ENCODE peak calls at places on chromosomes 5 and 9, in seven cellular contexts. Z is fibroblast of mammary gland, D is amygdala, F is NCI-H2081, X is fibroblast of pulmonary artery, G is AG10803, V is left cardiac atrium. L is an unnamed sample.
A peak's percentile ranks its signal among the peaks of the same experiment; 100 is the strongest.

GRCh38 chr5:180162304-180162661 is 46.7 kb downstream of the RASGEF1C start:
- DNase-seq in Z (no peak), D (no peak), F (no peak), X (no peak), G (no peak), V (no peak), L (no peak)

GRCh38 chr5:54243483-54244080 is 66.8 kb downstream of the ARL15 start:
- DNase-seq in Z (peak; percentile 64), D (no peak), F (peak; percentile 12), X (peak; percentile 64), G (peak; percentile 51), V (no peak), L (no peak)

GRCh38 chr5:7714119-7714518 is 136.8 kb downstream of the CFAP90 start:
- DNase-seq in Z (peak; percentile 30), D (no peak), F (no peak), X (no peak), G (peak; percentile 1), V (no peak), L (no peak)

GRCh38 chr5:141149812-141150211 is at the start of gene PCDHB6:
- DNase-seq in Z (peak; percentile 6), D (no peak), F (no peak), X (peak; percentile 6), G (peak; percentile 18), V (no peak), L (no peak)

GRCh38 chr5:170749911-170750431 is 33.6 kb upstream of the GABRP start:
- DNase-seq in Z (no peak), D (no peak), F (no peak), X (no peak), G (no peak), V (no peak), L (no peak)

GRCh38 chr5:168047043-168047668 is 244.3 kb upstream of the WWC1 start:
- DNase-seq in Z (peak; percentile 51), D (peak; percentile 8), F (peak; percentile 66), X (peak; percentile 61), G (peak; percentile 41), V (peak; percentile 33), L (peak; percentile 26)

GRCh38 chr9:114612272-114612923 is 1.3 kb downstream of the TMEM268 start:
- DNase-seq in Z (no peak), D (no peak), F (no peak), X (no peak), G (no peak), V (no peak), L (no peak)

GRCh38 chr9:6014668-6015270 is 655 bp downstream of the RANBP6 start:
- DNase-seq in Z (peak; percentile 77), D (no peak), F (no peak), X (peak; percentile 68), G (peak; percentile 46), V (no peak), L (no peak)

GRCh38 chr9:32524558-32525461 is 1.2 kb downstream of the RIGI start:
- DNase-seq in Z (no peak), D (peak; percentile 9), F (no peak), X (peak; percentile 27), G (peak; percentile 5), V (no peak), L (no peak)

GRCh38 chr5:32504923-32505596 is 60.5 kb upstream of the ZFR start:
- DNase-seq in Z (peak; percentile 97), D (peak; percentile 62), F (peak; percentile 96), X (peak; percentile 93), G (peak; percentile 98), V (peak; percentile 48), L (peak; percentile 71)

GRCh38 chr5:36418172-36418979 is 116.7 kb upstream of the RANBP3L start:
- DNase-seq in Z (peak; percentile 72), D (no peak), F (no peak), X (no peak), G (peak; percentile 14), V (no peak), L (no peak)

GRCh38 chr9:87696641-87697040 is 29.3 kb upstream of the CTSL start:
- DNase-seq in Z (no peak), D (no peak), F (no peak), X (no peak), G (no peak), V (no peak), L (no peak)

GRCh38 chr9:104927216-104927911 is 591 bp downstream of the ABCA1 start:
- DNase-seq in Z (peak; percentile 51), D (no peak), F (no peak), X (peak; percentile 57), G (peak; percentile 46), V (no peak), L (peak; percentile 61)

GRCh38 chr9:125644819-125645507 is 62.0 kb downstream of the MAPKAP1 start:
- DNase-seq in Z (no peak), D (no peak), F (no peak), X (no peak), G (no peak), V (no peak), L (no peak)

GRCh38 chr5:50958852-50959457 is 292.5 kb downstream of the PARP8 start:
- DNase-seq in Z (peak; percentile 33), D (no peak), F (peak; percentile 64), X (peak; percentile 55), G (peak; percentile 31), V (no peak), L (no peak)

GRCh38 chr5:172816887-172817418 is 17.1 kb upstream of the ERGIC1 start:
- DNase-seq in Z (peak; percentile 94), D (peak; percentile 25), F (no peak), X (peak; percentile 65), G (peak; percentile 70), V (no peak), L (no peak)

GRCh38 chr9:136685792-136686533 is 1.3 kb downstream of the AGPAT2 start:
- DNase-seq in Z (no peak), D (no peak), F (no peak), X (no peak), G (peak; percentile 20), V (peak; percentile 34), L (no peak)

GRCh38 chr9:89391585-89391984 is 73.3 kb downstream of the SECISBP2 start:
- DNase-seq in Z (no peak), D (no peak), F (no peak), X (no peak), G (no peak), V (no peak), L (no peak)

GRCh38 chr9:95574176-95574575 is 57.4 kb upstream of the PTCH1 start:
- DNase-seq in Z (no peak), D (no peak), F (no peak), X (no peak), G (no peak), V (no peak), L (no peak)

GRCh38 chr5:458547-459353 is 15.8 kb downstream of the EXOC3 start:
- DNase-seq in Z (peak; percentile 64), D (no peak), F (no peak), X (peak; percentile 45), G (peak; percentile 49), V (peak; percentile 22), L (peak; percentile 25)

GRCh38 chr5:149632311-149633251 is 51.3 kb downstream of the ARHGEF37 start:
- DNase-seq in Z (peak; percentile 82), D (no peak), F (no peak), X (peak; percentile 80), G (peak; percentile 38), V (no peak), L (no peak)

GRCh38 chr5:173301695-173302545 is 26.3 kb downstream of the STC2 start:
- DNase-seq in Z (no peak), D (no peak), F (no peak), X (no peak), G (no peak), V (no peak), L (no peak)

GRCh38 chr9:22274477-22274876 is 172.1 kb upstream of the DMRTA1 start:
- DNase-seq in Z (no peak), D (no peak), F (no peak), X (no peak), G (no peak), V (no peak), L (no peak)

GRCh38 chr9:129857207-129857606 is 21.9 kb downstream of the USP20 start:
- DNase-seq in Z (no peak), D (no peak), F (no peak), X (no peak), G (no peak), V (no peak), L (no peak)

GRCh38 chr9:32867601-32868204 is 84.4 kb downstream of the TMEM215 start:
- DNase-seq in Z (no peak), D (no peak), F (no peak), X (no peak), G (no peak), V (no peak), L (no peak)

GRCh38 chr9:91253488-91253887 is 108.2 kb downstream of the AUH start:
- DNase-seq in Z (peak; percentile 19), D (no peak), F (no peak), X (no peak), G (no peak), V (no peak), L (no peak)

GRCh38 chr9:96495341-96495740 is 45.4 kb downstream of the HABP4 start:
- DNase-seq in Z (peak; percentile 95), D (no peak), F (no peak), X (peak; percentile 58), G (peak; percentile 93), V (no peak), L (no peak)

GRCh38 chr5:137672001-137672400 is 63.9 kb downstream of the KLHL3 start:
- DNase-seq in Z (no peak), D (no peak), F (no peak), X (no peak), G (no peak), V (no peak), L (no peak)

GRCh38 chr9:129383005-129383414 is 204.9 kb upstream of the IER5L start:
- DNase-seq in Z (no peak), D (no peak), F (no peak), X (no peak), G (no peak), V (peak; percentile 48), L (peak; percentile 69)

GRCh38 chr5:81606150-81606549 is 144.7 kb downstream of the SSBP2 start:
- DNase-seq in Z (no peak), D (no peak), F (no peak), X (no peak), G (no peak), V (no peak), L (no peak)

GRCh38 chr5:36417221-36417620 is 115.5 kb upstream of the RANBP3L start:
- DNase-seq in Z (peak; percentile 43), D (no peak), F (no peak), X (peak; percentile 5), G (no peak), V (no peak), L (no peak)

GRCh38 chr5:132543472-132544201 is at the start of gene IL5:
- DNase-seq in Z (no peak), D (no peak), F (no peak), X (no peak), G (no peak), V (no peak), L (no peak)

GRCh38 chr5:100430268-100430900 is 104.8 kb upstream of the FAM174A start:
- DNase-seq in Z (peak; percentile 49), D (no peak), F (peak; percentile 36), X (peak; percentile 53), G (peak; percentile 36), V (peak; percentile 31), L (peak; percentile 29)

GRCh38 chr5:82234880-82235279 is 43.3 kb downstream of the RPS23 start:
- DNase-seq in Z (no peak), D (no peak), F (no peak), X (no peak), G (no peak), V (no peak), L (no peak)

GRCh38 chr5:37950436-37950835 is 110.6 kb upstream of the GDNF start:
- DNase-seq in Z (no peak), D (no peak), F (no peak), X (no peak), G (peak; percentile 65), V (no peak), L (no peak)

GRCh38 chr5:174316326-174316725 is 270.8 kb downstream of the NSG2 start:
- DNase-seq in Z (no peak), D (no peak), F (no peak), X (no peak), G (no peak), V (no peak), L (no peak)

GRCh38 chr5:128014578-128014977 is 69.0 kb upstream of the SLC12A2 start:
- DNase-seq in Z (peak; percentile 8), D (no peak), F (no peak), X (peak; percentile 11), G (no peak), V (no peak), L (no peak)

GRCh38 chr9:33170464-33171156 is 3.5 kb upstream of the B4GALT1 start:
- DNase-seq in Z (peak; percentile 49), D (no peak), F (peak; percentile 66), X (no peak), G (no peak), V (peak; percentile 65), L (peak; percentile 81)